ENCODE peak calls at places on chromosome 21, in five cellular contexts. One of them, this sample, is unnamed.

GRCh38 chr21:26041441-26042180 is 129.0 kb downstream of the APP start:
- DNase-seq in astrocyte: peak; percentile 62
- DNase-seq in K562: no peak
- DNase-seq in HCT116: no peak
- DNase-seq in GM23248: peak; percentile 68
- DNase-seq in this sample: no peak

GRCh38 chr21:23160914-23161313 is 2162.7 kb downstream of the NCAM2 start:
- DNase-seq in astrocyte: no peak
- DNase-seq in K562: no peak
- DNase-seq in HCT116: no peak
- DNase-seq in GM23248: no peak
- DNase-seq in this sample: no peak

GRCh38 chr21:38306407-38306806 is 49.6 kb downstream of the KCNJ15 start:
- DNase-seq in GM23248: peak; percentile 80
- DNase-seq in astrocyte: peak; percentile 91
- DNase-seq in K562: no peak
- DNase-seq in HCT116: no peak
- DNase-seq in this sample: no peak

GRCh38 chr21:36835383-36835795 is 131.1 kb downstream of the HLCS start:
- DNase-seq in astrocyte: no peak
- DNase-seq in GM23248: peak; percentile 37
- DNase-seq in HCT116: no peak
- DNase-seq in K562: peak; percentile 11
- DNase-seq in this sample: no peak

GRCh38 chr21:15732290-15732995 is 2.7 kb downstream of the USP25 start:
- DNase-seq in K562: peak; percentile 61
- DNase-seq in astrocyte: no peak
- DNase-seq in HCT116: no peak
- DNase-seq in GM23248: peak; percentile 24
- DNase-seq in this sample: peak; percentile 46

GRCh38 chr21:30434033-30434631 is 4.1 kb downstream of the KRTAP13-4 start:
- DNase-seq in K562: peak; percentile 29
- DNase-seq in HCT116: no peak
- DNase-seq in GM23248: peak; percentile 47
- DNase-seq in astrocyte: no peak
- DNase-seq in this sample: peak; percentile 48

GRCh38 chr21:18245493-18245967 is 897 bp downstream of the CHODL start:
- DNase-seq in astrocyte: peak; percentile 0
- DNase-seq in K562: no peak
- DNase-seq in GM23248: no peak
- DNase-seq in HCT116: no peak
- DNase-seq in this sample: peak; percentile 16

GRCh38 chr21:28699591-28700259 is 293.0 kb downstream of the LTN1 start:
- DNase-seq in astrocyte: no peak
- DNase-seq in K562: no peak
- DNase-seq in HCT116: no peak
- DNase-seq in GM23248: no peak
- DNase-seq in this sample: no peak

GRCh38 chr21:14875704-14876364 is 189.0 kb downstream of the NRIP1 start:
- DNase-seq in K562: peak; percentile 57
- DNase-seq in GM23248: no peak
- DNase-seq in astrocyte: no peak
- DNase-seq in HCT116: no peak
- DNase-seq in this sample: no peak

GRCh38 chr21:19340303-19340702 is 936.7 kb upstream of the TMPRSS15 start:
- DNase-seq in K562: no peak
- DNase-seq in GM23248: no peak
- DNase-seq in astrocyte: no peak
- DNase-seq in HCT116: no peak
- DNase-seq in this sample: no peak

GRCh38 chr21:16588433-16588860 is 858.7 kb downstream of the USP25 start:
- DNase-seq in astrocyte: peak; percentile 90
- DNase-seq in K562: no peak
- DNase-seq in GM23248: peak; percentile 96
- DNase-seq in HCT116: no peak
- DNase-seq in this sample: peak; percentile 87

GRCh38 chr21:43866659-43867331 is 1.8 kb downstream of the AGPAT3 start:
- DNase-seq in astrocyte: no peak
- DNase-seq in HCT116: no peak
- DNase-seq in GM23248: no peak
- DNase-seq in K562: peak; percentile 57
- DNase-seq in this sample: peak; percentile 80

GRCh38 chr21:28337319-28337718 is 655.4 kb downstream of the LTN1 start:
- DNase-seq in HCT116: no peak
- DNase-seq in astrocyte: peak; percentile 24
- DNase-seq in GM23248: peak; percentile 67
- DNase-seq in K562: no peak
- DNase-seq in this sample: peak; percentile 39

GRCh38 chr21:26909972-26910371 is 56.9 kb downstream of the ADAMTS5 start:
- DNase-seq in GM23248: peak; percentile 4
- DNase-seq in astrocyte: no peak
- DNase-seq in HCT116: no peak
- DNase-seq in K562: no peak
- DNase-seq in this sample: peak; percentile 39

GRCh38 chr21:36654341-36654740 is 44.6 kb upstream of the SIM2 start:
- DNase-seq in HCT116: no peak
- DNase-seq in astrocyte: no peak
- DNase-seq in GM23248: no peak
- DNase-seq in K562: no peak
- DNase-seq in this sample: no peak

GRCh38 chr21:30033441-30033840 is 93.6 kb upstream of the GRIK1 start:
- DNase-seq in K562: no peak
- DNase-seq in HCT116: no peak
- DNase-seq in astrocyte: no peak
- DNase-seq in GM23248: no peak
- DNase-seq in this sample: no peak

GRCh38 chr21:46362946-46363345 is 39.0 kb downstream of the PCNT start:
- DNase-seq in K562: no peak
- DNase-seq in GM23248: no peak
- DNase-seq in astrocyte: no peak
- DNase-seq in HCT116: no peak
- DNase-seq in this sample: no peak

GRCh38 chr21:37367758-37368535 is 1.4 kb downstream of the DYRK1A start:
- DNase-seq in astrocyte: peak; percentile 36
- DNase-seq in K562: peak; percentile 71
- DNase-seq in HCT116: no peak
- DNase-seq in GM23248: peak; percentile 83
- DNase-seq in this sample: peak; percentile 40

GRCh38 chr21:42991992-42992740 is 17.8 kb downstream of the PKNOX1 start:
- DNase-seq in HCT116: no peak
- DNase-seq in K562: peak; percentile 66
- DNase-seq in GM23248: peak; percentile 93
- DNase-seq in astrocyte: peak; percentile 89
- DNase-seq in this sample: peak; percentile 83

GRCh38 chr21:26137379-26138060 is 33.0 kb downstream of the APP start:
- DNase-seq in GM23248: peak; percentile 39
- DNase-seq in astrocyte: no peak
- DNase-seq in K562: no peak
- DNase-seq in HCT116: no peak
- DNase-seq in this sample: no peak

GRCh38 chr21:29656504-29657227 is 283.1 kb downstream of the GRIK1 start:
- DNase-seq in K562: peak; percentile 95
- DNase-seq in astrocyte: peak; percentile 98
- DNase-seq in GM23248: peak; percentile 69
- DNase-seq in HCT116: no peak
- DNase-seq in this sample: no peak

GRCh38 chr21:36860736-36861594 is 105.5 kb downstream of the HLCS start:
- DNase-seq in astrocyte: peak; percentile 90
- DNase-seq in GM23248: peak; percentile 60
- DNase-seq in HCT116: no peak
- DNase-seq in K562: peak; percentile 37
- DNase-seq in this sample: peak; percentile 56

GRCh38 chr21:15140321-15141019 is 75.7 kb upstream of the NRIP1 start:
- DNase-seq in K562: no peak
- DNase-seq in astrocyte: no peak
- DNase-seq in GM23248: no peak
- DNase-seq in HCT116: no peak
- DNase-seq in this sample: peak; percentile 85

GRCh38 chr21:35527358-35527757 is 478.3 kb upstream of the RUNX1 start:
- DNase-seq in HCT116: no peak
- DNase-seq in K562: no peak
- DNase-seq in astrocyte: no peak
- DNase-seq in GM23248: no peak
- DNase-seq in this sample: no peak

GRCh38 chr21:35525443-35525842 is 476.3 kb upstream of the RUNX1 start:
- DNase-seq in HCT116: peak; percentile 21
- DNase-seq in K562: no peak
- DNase-seq in GM23248: peak; percentile 33
- DNase-seq in astrocyte: no peak
- DNase-seq in this sample: no peak

GRCh38 chr21:35528109-35529042 is 479.3 kb upstream of the RUNX1 start:
- DNase-seq in HCT116: no peak
- DNase-seq in astrocyte: peak; percentile 22
- DNase-seq in K562: peak; percentile 24
- DNase-seq in GM23248: no peak
- DNase-seq in this sample: no peak

GRCh38 chr21:35530726-35531125 is 481.6 kb upstream of the RUNX1 start:
- DNase-seq in K562: no peak
- DNase-seq in GM23248: no peak
- DNase-seq in HCT116: no peak
- DNase-seq in astrocyte: no peak
- DNase-seq in this sample: no peak

DNA sequence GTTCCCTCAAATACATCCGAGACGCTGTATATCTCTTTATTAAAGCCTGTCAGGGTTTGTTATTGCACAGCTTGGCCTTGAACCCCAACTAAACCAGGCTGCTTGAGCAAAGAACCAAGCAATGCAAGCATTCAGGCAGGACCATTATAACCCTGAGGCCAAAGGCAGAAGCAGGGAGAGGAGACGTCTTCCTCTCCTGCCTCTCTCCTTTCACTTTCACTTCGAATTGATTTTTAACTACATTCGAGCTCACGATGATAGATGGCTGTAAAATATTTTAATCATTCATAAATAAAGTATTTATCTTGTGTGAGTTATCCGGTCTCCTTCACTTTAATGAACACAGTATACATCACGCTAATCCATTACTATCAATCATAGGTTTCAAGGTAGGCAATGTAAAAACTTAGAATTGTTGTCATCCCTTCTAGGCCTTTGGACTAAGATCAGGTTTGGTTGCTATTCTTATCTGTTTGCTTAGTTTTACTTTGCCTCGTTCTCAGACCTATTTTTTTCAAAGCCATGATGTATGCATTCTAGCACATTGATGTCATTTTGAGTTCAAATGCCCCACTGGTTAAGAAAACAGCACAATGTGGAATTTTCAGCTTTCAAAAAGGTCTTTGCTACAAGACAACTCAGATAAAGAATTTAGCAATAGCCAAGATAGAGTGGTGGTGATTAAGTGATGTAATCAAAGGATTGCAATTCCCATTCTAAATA is 480.2 kb upstream of the RUNX1 start:
- DNase-seq in astrocyte: peak; percentile 60
- DNase-seq in K562: no peak
- DNase-seq in GM23248: no peak
- DNase-seq in HCT116: no peak
- DNase-seq in this sample: peak; percentile 32
- H3K4me1 ChIP-seq in astrocyte: peaks cover 17% of the 10 kb centered on the region
- H3K4me1 ChIP-seq in K562: peaks cover 16% of the 10 kb centered on the region
- H3K4me1 ChIP-seq in GM23248: peaks cover 8% of the 10 kb centered on the region
- H3K4me1 ChIP-seq in HCT116: peaks cover 13% of the 10 kb centered on the region
- H3K4me1 ChIP-seq in this sample: peaks cover 8% of the 10 kb centered on the region

GRCh38 chr21:45055861-45056260 is 18.5 kb upstream of the ADARB1 start:
- DNase-seq in astrocyte: peak; percentile 30
- DNase-seq in GM23248: peak; percentile 81
- DNase-seq in K562: no peak
- DNase-seq in HCT116: no peak
- DNase-seq in this sample: no peak
- TF ChIP-seq EZH2 in astrocyte: no peak
- TF ChIP-seq EZH2 in GM23248: no peak
- TF ChIP-seq EZH2 in K562: no peak
- TF ChIP-seq EZH2 in HCT116: no peak
- TF ChIP-seq EZH2 in this sample: no peak

GRCh38 chr21:45325206-45326168 is 37.8 kb upstream of the POFUT2 start:
- DNase-seq in HCT116: no peak
- DNase-seq in GM23248: no peak
- DNase-seq in astrocyte: no peak
- DNase-seq in K562: no peak
- DNase-seq in this sample: no peak

GRCh38 chr21:45324430-45325205 is 36.9 kb upstream of the POFUT2 start:
- DNase-seq in GM23248: no peak
- DNase-seq in astrocyte: no peak
- DNase-seq in K562: no peak
- DNase-seq in HCT116: no peak
- DNase-seq in this sample: no peak

GRCh38 chr21:45326834-45327457 is 39.3 kb upstream of the POFUT2 start:
- DNase-seq in GM23248: no peak
- DNase-seq in astrocyte: no peak
- DNase-seq in K562: no peak
- DNase-seq in HCT116: no peak
- DNase-seq in this sample: no peak

GRCh38 chr21:45327458-45328197 is 39.9 kb upstream of the POFUT2 start:
- DNase-seq in GM23248: no peak
- DNase-seq in HCT116: no peak
- DNase-seq in K562: no peak
- DNase-seq in astrocyte: no peak
- DNase-seq in this sample: no peak

DNA sequence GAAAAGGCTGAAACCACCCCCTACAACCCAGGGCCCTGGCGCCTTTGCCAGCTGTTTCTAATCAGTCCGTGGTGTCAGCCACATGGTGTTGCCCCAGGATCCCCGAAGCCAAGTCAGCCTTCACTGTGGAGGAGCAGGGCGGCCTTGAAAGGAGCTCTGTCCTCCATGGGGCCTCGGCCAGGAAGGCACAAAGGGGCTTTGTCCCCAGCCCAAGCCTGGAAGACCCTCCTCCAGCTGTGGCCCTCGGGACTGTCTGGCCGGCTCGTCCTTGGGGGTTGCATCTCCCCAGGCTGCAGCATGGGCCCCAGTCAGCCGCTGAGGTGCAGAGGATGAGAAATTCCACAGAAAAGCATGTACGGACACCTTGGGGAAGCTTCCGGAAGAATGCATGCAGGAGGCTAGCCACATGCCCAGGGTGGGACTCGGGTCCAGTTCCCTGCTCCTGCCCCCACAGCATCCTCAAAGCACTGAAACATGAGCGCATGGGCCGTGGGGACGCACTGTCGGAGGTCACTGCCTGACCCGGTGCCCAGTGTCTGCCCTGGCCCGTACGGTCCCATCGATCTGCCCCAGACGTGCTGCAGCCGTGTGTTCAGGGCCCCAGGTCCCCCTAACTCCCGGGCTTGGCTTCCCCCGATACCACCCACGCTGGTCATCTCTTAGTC is 38.6 kb upstream of the POFUT2 start:
- DNase-seq in GM23248: peak; percentile 83
- DNase-seq in K562: no peak
- DNase-seq in HCT116: no peak
- DNase-seq in astrocyte: no peak
- DNase-seq in this sample: no peak
- H3K27ac ChIP-seq in GM23248: no peak overlapping the region
- H3K27ac ChIP-seq in K562: no peak overlapping the region
- H3K27ac ChIP-seq in HCT116: no peak overlapping the region
- H3K27ac ChIP-seq in astrocyte: no peak overlapping the region
- H3K27ac ChIP-seq in this sample: no peak overlapping the region

DNA sequence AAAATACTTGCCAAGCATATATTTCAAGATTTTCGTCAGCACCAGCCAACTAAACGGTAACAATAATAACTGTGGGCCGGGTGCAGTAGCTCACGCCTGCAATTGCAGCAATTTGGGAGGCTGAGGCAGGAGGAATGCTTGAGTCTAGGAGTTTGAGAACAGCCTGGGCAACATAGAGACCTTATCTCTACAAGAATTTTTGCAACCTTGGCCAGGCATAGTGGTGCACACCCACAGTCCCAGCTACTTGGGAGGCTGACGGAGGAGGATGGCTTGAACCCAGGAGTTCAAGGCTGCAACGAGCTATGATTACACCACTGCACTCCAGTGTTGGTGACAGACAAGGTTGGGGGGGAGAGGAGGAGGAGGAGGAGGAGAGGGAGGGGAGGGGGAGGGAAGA is 145.0 kb upstream of the TIAM1 start:
- DNase-seq in HCT116: no peak
- DNase-seq in K562: no peak
- DNase-seq in astrocyte: no peak
- DNase-seq in GM23248: no peak
- DNase-seq in this sample: no peak
- H3K4me1 ChIP-seq in HCT116: peaks cover 4% of the 10 kb centered on the region
- H3K4me1 ChIP-seq in K562: no peaks in the 10 kb centered on the region
- H3K4me1 ChIP-seq in astrocyte: no peaks in the 10 kb centered on the region
- H3K4me1 ChIP-seq in GM23248: no peaks in the 10 kb centered on the region
- H3K4me1 ChIP-seq in this sample: no peaks in the 10 kb centered on the region

This sample was measured in hepatocyte.